ENCODE peak calls at places on chromosomes 16 and 17, in five cellular contexts. One of them, this sample, is unnamed.

GRCh38 chr17:81867123-81867951 is 3.8 kb downstream of the ARHGDIA start:
- DNase-seq in IMR-90: peak; percentile 52
- DNase-seq in activated B cell treated with CpG ODN at 0.5 μM for 24 hours: no peak
- DNase-seq in A673: peak; percentile 57
- DNase-seq in lower leg skin: no peak
- DNase-seq in this sample: no peak

GRCh38 chr16:20880867-20881866 is 19.0 kb downstream of the DCUN1D3 start:
- DNase-seq in IMR-90: no peak
- DNase-seq in activated B cell treated with CpG ODN at 0.5 μM for 24 hours: no peak
- DNase-seq in lower leg skin: no peak
- DNase-seq in A673: no peak
- DNase-seq in this sample: no peak

GRCh38 chr16:31696968-31697743 is 169.5 kb downstream of the AHSP start:
- DNase-seq in IMR-90: peak; percentile 53
- DNase-seq in A673: peak; percentile 72
- DNase-seq in lower leg skin: no peak
- DNase-seq in activated B cell treated with CpG ODN at 0.5 μM for 24 hours: no peak
- DNase-seq in this sample: no peak

GRCh38 chr17:57557793-57558681 is 187.1 kb downstream of the CCDC182 start:
- DNase-seq in A673: peak; percentile 82
- DNase-seq in IMR-90: peak; percentile 66
- DNase-seq in activated B cell treated with CpG ODN at 0.5 μM for 24 hours: no peak
- DNase-seq in lower leg skin: peak; percentile 28
- DNase-seq in this sample: no peak

GRCh38 chr17:34371405-34371804 is 8.4 kb upstream of the CCL1 start:
- DNase-seq in lower leg skin: no peak
- DNase-seq in IMR-90: no peak
- DNase-seq in A673: no peak
- DNase-seq in activated B cell treated with CpG ODN at 0.5 μM for 24 hours: no peak
- DNase-seq in this sample: no peak

GRCh38 chr16:53129281-53130192 is 74.7 kb downstream of the CHD9 start:
- DNase-seq in A673: peak; percentile 48
- DNase-seq in IMR-90: peak; percentile 81
- DNase-seq in activated B cell treated with CpG ODN at 0.5 μM for 24 hours: no peak
- DNase-seq in lower leg skin: no peak
- DNase-seq in this sample: peak; percentile 9

GRCh38 chr16:50146479-50147435 is 6.3 kb upstream of the TENT4B start:
- DNase-seq in IMR-90: no peak
- DNase-seq in A673: peak; percentile 49
- DNase-seq in activated B cell treated with CpG ODN at 0.5 μM for 24 hours: no peak
- DNase-seq in lower leg skin: no peak
- DNase-seq in this sample: no peak

GRCh38 chr17:7383742-7384488 is 3.0 kb downstream of the TNK1 start:
- DNase-seq in activated B cell treated with CpG ODN at 0.5 μM for 24 hours: peak; percentile 82
- DNase-seq in IMR-90: peak; percentile 13
- DNase-seq in A673: peak; percentile 74
- DNase-seq in lower leg skin: no peak
- DNase-seq in this sample: peak; percentile 95

GRCh38 chr17:57534863-57535651 is 210.0 kb downstream of the CCDC182 start:
- DNase-seq in activated B cell treated with CpG ODN at 0.5 μM for 24 hours: no peak
- DNase-seq in IMR-90: no peak
- DNase-seq in A673: peak; percentile 90
- DNase-seq in lower leg skin: no peak
- DNase-seq in this sample: no peak

GRCh38 chr16:57882797-57883196 is 80.5 kb upstream of the KIFC3 start:
- DNase-seq in activated B cell treated with CpG ODN at 0.5 μM for 24 hours: no peak
- DNase-seq in lower leg skin: no peak
- DNase-seq in IMR-90: peak; percentile 31
- DNase-seq in A673: no peak
- DNase-seq in this sample: peak; percentile 19

GRCh38 chr17:50201226-50201854 is at the start of gene COL1A1:
- DNase-seq in A673: no peak
- DNase-seq in lower leg skin: peak; percentile 75
- DNase-seq in activated B cell treated with CpG ODN at 0.5 μM for 24 hours: no peak
- DNase-seq in IMR-90: peak; percentile 90
- DNase-seq in this sample: no peak

GRCh38 chr17:35775039-35775438 is 14.4 kb downstream of the C17orf50 start:
- DNase-seq in activated B cell treated with CpG ODN at 0.5 μM for 24 hours: no peak
- DNase-seq in A673: no peak
- DNase-seq in IMR-90: no peak
- DNase-seq in lower leg skin: no peak
- DNase-seq in this sample: no peak

GRCh38 chr16:89033796-89034572 is 57.0 kb upstream of the CBFA2T3 start:
- DNase-seq in IMR-90: no peak
- DNase-seq in activated B cell treated with CpG ODN at 0.5 μM for 24 hours: no peak
- DNase-seq in A673: no peak
- DNase-seq in lower leg skin: no peak
- DNase-seq in this sample: no peak

GRCh38 chr17:63349478-63350000 is 96.6 kb downstream of the CYB561 start:
- DNase-seq in activated B cell treated with CpG ODN at 0.5 μM for 24 hours: no peak
- DNase-seq in lower leg skin: no peak
- DNase-seq in IMR-90: peak; percentile 75
- DNase-seq in A673: no peak
- DNase-seq in this sample: no peak

GRCh38 chr16:55478827-55479559 is at the start of gene MMP2:
- DNase-seq in IMR-90: peak; percentile 79
- DNase-seq in activated B cell treated with CpG ODN at 0.5 μM for 24 hours: no peak
- DNase-seq in lower leg skin: peak; percentile 60
- DNase-seq in A673: peak; percentile 69
- DNase-seq in this sample: no peak

GRCh38 chr17:38451840-38452529 is 23.7 kb downstream of the ARHGAP23 start:
- DNase-seq in lower leg skin: no peak
- DNase-seq in A673: peak; percentile 77
- DNase-seq in activated B cell treated with CpG ODN at 0.5 μM for 24 hours: no peak
- DNase-seq in IMR-90: peak; percentile 94
- DNase-seq in this sample: no peak

GRCh38 chr17:9646556-9646905 is 1.2 kb downstream of the USP43 start:
- DNase-seq in A673: no peak
- DNase-seq in activated B cell treated with CpG ODN at 0.5 μM for 24 hours: no peak
- DNase-seq in IMR-90: no peak
- DNase-seq in lower leg skin: no peak
- DNase-seq in this sample: no peak

GRCh38 chr16:1337486-1337885 is 4.0 kb downstream of the BAIAP3 start:
- DNase-seq in activated B cell treated with CpG ODN at 0.5 μM for 24 hours: no peak
- DNase-seq in lower leg skin: no peak
- DNase-seq in IMR-90: no peak
- DNase-seq in A673: peak; percentile 56
- DNase-seq in this sample: no peak

GRCh38 chr17:72527819-72528218 is 407.0 kb downstream of the SOX9 start:
- DNase-seq in A673: no peak
- DNase-seq in lower leg skin: no peak
- DNase-seq in activated B cell treated with CpG ODN at 0.5 μM for 24 hours: no peak
- DNase-seq in IMR-90: no peak
- DNase-seq in this sample: no peak

GRCh38 chr17:60435244-60436170 is 13.2 kb downstream of the CHCT1 start:
- DNase-seq in IMR-90: peak; percentile 89
- DNase-seq in activated B cell treated with CpG ODN at 0.5 μM for 24 hours: peak; percentile 23
- DNase-seq in lower leg skin: peak; percentile 81
- DNase-seq in A673: peak; percentile 93
- DNase-seq in this sample: peak; percentile 68

GRCh38 chr16:22004321-22004720 is 3.4 kb upstream of the PDZD9 start:
- DNase-seq in lower leg skin: no peak
- DNase-seq in IMR-90: no peak
- DNase-seq in A673: no peak
- DNase-seq in activated B cell treated with CpG ODN at 0.5 μM for 24 hours: no peak
- DNase-seq in this sample: no peak

GRCh38 chr16:86019446-86020047 is 120.6 kb downstream of the IRF8 start:
- DNase-seq in activated B cell treated with CpG ODN at 0.5 μM for 24 hours: peak; percentile 7
- DNase-seq in lower leg skin: no peak
- DNase-seq in IMR-90: no peak
- DNase-seq in A673: no peak
- DNase-seq in this sample: no peak

GRCh38 chr17:82301916-82302497 is 15.4 kb downstream of the CD7 start:
- DNase-seq in IMR-90: no peak
- DNase-seq in activated B cell treated with CpG ODN at 0.5 μM for 24 hours: peak; percentile 47
- DNase-seq in lower leg skin: no peak
- DNase-seq in A673: no peak
- DNase-seq in this sample: peak; percentile 86

GRCh38 chr17:74671031-74671771 is 41.5 kb downstream of the CD300LF start:
- DNase-seq in lower leg skin: peak; percentile 40
- DNase-seq in IMR-90: peak; percentile 58
- DNase-seq in activated B cell treated with CpG ODN at 0.5 μM for 24 hours: peak; percentile 29
- DNase-seq in A673: peak; percentile 88
- DNase-seq in this sample: peak; percentile 49

GRCh38 chr17:1005361-1005946 is 8.5 kb downstream of the TIMM22 start:
- DNase-seq in lower leg skin: no peak
- DNase-seq in A673: peak; percentile 72
- DNase-seq in IMR-90: peak; percentile 54
- DNase-seq in activated B cell treated with CpG ODN at 0.5 μM for 24 hours: no peak
- DNase-seq in this sample: no peak

GRCh38 chr17:42687707-42688275 is 5.5 kb downstream of the CNTNAP1 start:
- DNase-seq in lower leg skin: no peak
- DNase-seq in activated B cell treated with CpG ODN at 0.5 μM for 24 hours: no peak
- DNase-seq in A673: no peak
- DNase-seq in IMR-90: no peak
- DNase-seq in this sample: no peak

GRCh38 chr17:46152423-46152822 is 40.8 kb downstream of the KANSL1 start:
- DNase-seq in lower leg skin: no peak
- DNase-seq in activated B cell treated with CpG ODN at 0.5 μM for 24 hours: no peak
- DNase-seq in A673: no peak
- DNase-seq in IMR-90: no peak
- DNase-seq in this sample: peak; percentile 18

DNA sequence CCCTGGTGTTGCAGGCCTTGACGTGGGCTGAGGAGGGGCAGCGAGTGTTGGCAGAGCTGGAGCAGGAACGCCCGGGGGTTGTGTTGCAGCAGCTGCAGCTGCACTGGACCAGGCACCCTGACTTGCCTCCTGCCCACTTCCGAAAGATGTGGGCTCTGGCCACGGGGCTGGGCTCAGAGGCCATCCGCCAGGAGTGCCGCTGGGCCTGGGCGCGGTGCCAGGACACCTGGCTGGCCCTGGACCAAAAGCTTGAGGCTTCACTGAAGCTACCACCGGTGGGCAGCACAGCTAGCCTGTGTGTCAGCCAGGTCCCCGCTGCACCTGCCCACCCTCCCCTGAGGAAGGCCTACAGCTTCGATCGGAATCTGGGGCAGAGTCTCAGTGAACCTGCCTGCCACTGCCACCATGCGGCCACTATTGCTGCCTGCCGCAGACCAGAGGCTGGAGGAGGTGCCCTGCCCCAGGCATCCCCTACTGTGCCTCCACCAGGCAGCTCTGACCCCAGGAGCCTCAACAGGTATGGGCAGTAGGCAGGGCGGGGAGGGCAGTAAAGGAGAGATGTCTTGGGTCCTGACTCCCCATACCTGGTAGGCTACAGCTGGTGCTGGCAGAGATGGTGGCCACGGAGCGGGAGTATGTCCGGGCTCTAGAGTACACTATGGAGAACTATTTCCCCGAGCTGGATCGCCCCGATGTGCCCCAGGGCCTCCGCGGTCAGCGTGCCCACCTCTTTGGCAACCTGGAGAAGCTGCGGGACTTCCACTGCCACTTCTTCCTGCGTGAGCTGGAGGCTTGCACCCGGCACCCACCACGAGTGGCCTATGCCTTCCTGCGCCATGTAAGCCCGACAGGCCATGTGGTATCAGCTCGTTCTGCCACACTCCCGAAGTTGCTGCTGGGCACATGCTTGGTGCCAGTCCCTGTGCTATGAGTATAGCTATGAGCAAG is 5.6 kb downstream of the PLEKHG4 start:
- DNase-seq in IMR-90: peak; percentile 12
- DNase-seq in activated B cell treated with CpG ODN at 0.5 μM for 24 hours: no peak
- DNase-seq in A673: no peak
- DNase-seq in lower leg skin: no peak
- DNase-seq in this sample: no peak
- TF ChIP-seq CTCF in IMR-90: peak; percentile 45
- TF ChIP-seq CTCF in activated B cell treated with CpG ODN at 0.5 μM for 24 hours: no peak
- TF ChIP-seq CTCF in A673: no peak
- TF ChIP-seq CTCF in lower leg skin: no peak
- TF ChIP-seq CTCF in this sample: no peak

GRCh38 chr16:78800535-78800934 is 701.1 kb downstream of the WWOX start:
- DNase-seq in A673: no peak
- DNase-seq in IMR-90: no peak
- DNase-seq in activated B cell treated with CpG ODN at 0.5 μM for 24 hours: no peak
- DNase-seq in lower leg skin: no peak
- DNase-seq in this sample: no peak
- TF ChIP-seq CTCF in A673: no peak
- TF ChIP-seq CTCF in IMR-90: no peak
- TF ChIP-seq CTCF in activated B cell treated with CpG ODN at 0.5 μM for 24 hours: no peak
- TF ChIP-seq CTCF in lower leg skin: no peak
- TF ChIP-seq CTCF in this sample: no peak

DNA sequence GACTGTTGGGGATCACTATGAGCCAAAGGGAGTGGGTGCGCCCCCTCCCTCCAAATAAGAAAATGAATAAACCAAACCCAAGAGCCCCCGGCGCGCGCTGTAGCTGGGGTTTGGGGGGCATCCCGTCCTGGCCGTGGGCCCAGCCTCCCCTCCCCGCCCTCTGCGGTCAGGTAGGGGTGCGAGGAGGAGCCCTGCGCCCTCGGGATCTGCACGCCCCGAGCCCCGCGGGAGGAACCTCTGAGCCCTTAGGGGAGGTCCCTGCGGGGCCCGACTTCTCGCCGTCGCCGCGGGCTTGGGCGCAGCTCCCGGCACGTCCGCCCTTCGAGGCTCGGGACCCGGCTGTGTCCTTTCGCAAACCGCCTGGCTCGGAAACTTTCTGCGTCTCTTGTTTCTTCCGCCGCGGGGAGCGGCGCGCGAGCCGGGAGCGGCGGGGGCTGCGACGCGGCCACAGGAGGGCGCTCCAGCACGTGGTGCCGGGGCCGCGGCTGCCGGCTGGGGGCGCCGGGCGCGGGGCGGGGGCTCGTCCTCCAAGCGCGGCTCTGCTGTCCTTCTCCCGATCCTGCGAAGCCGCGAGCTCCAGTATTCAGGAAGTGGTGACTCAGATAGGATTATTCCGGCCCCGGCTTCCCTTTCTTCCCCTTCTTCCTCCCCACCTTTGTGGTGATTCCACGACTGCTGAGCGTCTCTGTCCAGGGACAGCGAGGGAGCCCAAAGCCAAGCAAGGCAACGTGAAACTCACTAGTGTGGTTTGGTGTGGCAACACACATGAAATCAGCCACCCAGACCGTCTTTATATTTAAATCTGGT is 1.6 kb downstream of the PITPNC1 start:
- DNase-seq in IMR-90: peak; percentile 82
- DNase-seq in A673: peak; percentile 90
- DNase-seq in activated B cell treated with CpG ODN at 0.5 μM for 24 hours: peak; percentile 77
- DNase-seq in lower leg skin: peak; percentile 47
- DNase-seq in this sample: peak; percentile 89
- TF ChIP-seq CTCF in IMR-90: peak; percentile 95
- TF ChIP-seq CTCF in A673: peak; percentile 57
- TF ChIP-seq CTCF in activated B cell treated with CpG ODN at 0.5 μM for 24 hours: no peak
- TF ChIP-seq CTCF in lower leg skin: no peak
- TF ChIP-seq CTCF in this sample: peak; percentile 99

DNA sequence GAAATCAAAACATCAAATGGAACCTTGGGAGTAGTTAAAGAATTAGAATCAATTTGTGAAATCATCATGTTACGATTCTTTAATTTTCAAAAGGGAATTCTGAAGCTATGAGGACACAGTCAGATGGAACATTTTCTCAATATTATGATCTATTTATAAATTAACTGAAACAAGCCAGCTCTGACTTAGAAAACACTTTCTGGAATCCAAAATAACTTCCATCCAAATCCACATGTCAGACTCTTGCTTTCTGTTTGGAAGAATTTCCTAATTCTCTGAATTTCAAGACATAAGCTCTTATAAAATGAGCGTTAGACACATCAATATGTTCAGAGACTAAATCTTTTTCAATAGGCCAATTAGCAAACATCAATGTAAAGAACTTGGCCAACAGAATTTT is 737.7 kb upstream of the SOX9 start:
- DNase-seq in lower leg skin: no peak
- DNase-seq in activated B cell treated with CpG ODN at 0.5 μM for 24 hours: no peak
- DNase-seq in IMR-90: no peak
- DNase-seq in A673: no peak
- DNase-seq in this sample: no peak
- TF ChIP-seq CTCF in lower leg skin: no peak
- TF ChIP-seq CTCF in activated B cell treated with CpG ODN at 0.5 μM for 24 hours: no peak
- TF ChIP-seq CTCF in IMR-90: no peak
- TF ChIP-seq CTCF in A673: no peak
- TF ChIP-seq CTCF in this sample: no peak